ENCODE peak calls at places on chromosome 3, in ten cellular contexts. T is smooth muscle cell of the brain vasculature; U is colonic mucosa; K is GM04503; G is ELF-1; H is stimulated activated CD8-positive, alpha-beta memory T cell treated with anti-CD3 and anti-CD28 coated beads, Interleukin-15, amount 100 ng/mL, for 1 hour; Y is NCI-H1417; O is sciatic nerve; Q is NCI-H524 treated with DMSO at 0.1 percent for 48 hours; D is stimulated activated CD4-positive, alpha-beta T cell treated with anti-CD3 and anti-CD28 coated beads, Interleukin-12 subunit alpha, Interleukin-12 subunit beta, amount 100 ng/mL, for 4 hours. X is an unnamed sample.

GRCh38 chr3:52221141-52221562 is 4.3 kb downstream of the TLR9 start:
- DNase-seq in T (no peak), U (no peak), K (no peak), G (no peak), H (no peak), Y (no peak), O (peak; percentile 55), Q (no peak), D (no peak), X (no peak)

GRCh38 chr3:195731356-195731960 is 10.7 kb downstream of the MUC20 start:
- DNase-seq in T (no peak), U (no peak), K (no peak), G (no peak), H (no peak), Y (no peak), O (peak; percentile 55), Q (no peak), D (no peak), X (no peak)

GRCh38 chr3:63015614-63016016 is 140.4 kb upstream of the CADPS start:
- DNase-seq in T (no peak), U (no peak), K (no peak), G (peak; percentile 93), H (no peak), Y (peak; percentile 32), O (no peak), Q (peak; percentile 13), D (no peak), X (no peak)

GRCh38 chr3:181134873-181135272 is 145.3 kb upstream of the DNAJC19 start:
- DNase-seq in T (no peak), U (no peak), K (no peak), G (no peak), H (no peak), Y (no peak), O (no peak), Q (no peak), D (no peak), X (no peak)

GRCh38 chr3:36903119-36903882 is 41.6 kb downstream of the TRANK1 start:
- DNase-seq in T (no peak), U (no peak), K (no peak), G (no peak), H (no peak), Y (no peak), O (no peak), Q (no peak), D (no peak), X (no peak)

GRCh38 chr3:59006791-59007517 is 42.9 kb downstream of the CFAP20DC start:
- DNase-seq in T (no peak), U (no peak), K (no peak), G (peak; percentile 15), H (no peak), Y (no peak), O (no peak), Q (peak; percentile 16), D (no peak), X (peak; percentile 71)

GRCh38 chr3:194731496-194732073 is 45.9 kb downstream of the FAM43A start:
- DNase-seq in T (no peak), U (no peak), K (no peak), G (no peak), H (no peak), Y (no peak), O (no peak), Q (no peak), D (no peak), X (no peak)

GRCh38 chr3:191985691-191986090 is 524.7 kb downstream of the PYDC2 start:
- DNase-seq in T (no peak), U (no peak), K (no peak), G (no peak), H (no peak), Y (no peak), O (no peak), Q (no peak), D (no peak), X (no peak)

GRCh38 chr3:67202053-67202452 is 203.9 kb downstream of the KBTBD8 start:
- DNase-seq in T (no peak), U (no peak), K (no peak), G (no peak), H (no peak), Y (no peak), O (no peak), Q (no peak), D (no peak), X (no peak)